ENCODE peak calls at places on chromosomes 1 and 21, in four cellular contexts. U is esophagus muscularis mucosa, M is stomach, F is tibial nerve. X is an unnamed sample.

GRCh38 chr1:25875154-25875855 is at the start of gene PAQR7:
- DNase-seq in U (no peak), F (peak), M (peak), X (peak)

GRCh38 chr1:159853417-159853816 is 9.0 kb downstream of the VSIG8 start:
- DNase-seq in U (no peak), F (no peak), M (no peak), X (no peak)

GRCh38 chr21:41235214-41235613 is 67.3 kb downstream of the BACE2 start:
- DNase-seq in F (no peak), M (no peak), U (no peak), X (no peak)

GRCh38 chr21:44761747-44762208 is 39.8 kb downstream of the UBE2G2 start:
- DNase-seq in M (no peak), U (no peak), F (no peak), X (no peak)

GRCh38 chr1:20259646-20260045 is 31.0 kb upstream of the VWA5B1 start:
- DNase-seq in F (no peak), U (no peak), M (no peak), X (no peak)

GRCh38 chr1:15413563-15414449 is 4.1 kb downstream of the EFHD2 start:
- DNase-seq in M (no peak), F (no peak), U (no peak), X (no peak)

GRCh38 chr1:227736814-227737432 is 1.7 kb downstream of the SNAP47 start:
- DNase-seq in F (no peak), U (no peak), M (no peak), X (no peak)

GRCh38 chr1:150555971-150556865 is 7.0 kb downstream of the ADAMTSL4 start:
- DNase-seq in F (no peak), U (no peak), M (no peak), X (no peak)

GRCh38 chr21:32578107-32578691 is 7.1 kb downstream of the TCP10L start:
- DNase-seq in U (no peak), M (no peak), F (no peak), X (no peak)

GRCh38 chr1:170262540-170262939 is 116.8 kb downstream of the NTMT2 start:
- DNase-seq in F (no peak), U (no peak), M (no peak), X (no peak)

GRCh38 chr1:68229927-68230812 is 2.2 kb downstream of the WLS start:
- DNase-seq in U (no peak), F (no peak), M (no peak), X (no peak)

GRCh38 chr1:218930879-218931278 is 242.8 kb upstream of the LYPLAL1 start:
- DNase-seq in U (no peak), F (no peak), M (no peak), X (no peak)

GRCh38 chr1:184691719-184692324 is 62.8 kb downstream of the EDEM3 start:
- DNase-seq in U (no peak), F (no peak), M (no peak), X (no peak)

GRCh38 chr21:37429356-37429755 is 62.8 kb downstream of the DYRK1A start:
- DNase-seq in U (no peak), F (no peak), M (no peak), X (no peak)

GRCh38 chr1:11924334-11925195 is 1.7 kb downstream of the KIAA2013 start:
- DNase-seq in U (no peak), F (no peak), M (no peak), X (peak)

GRCh38 chr1:966603-967295 is 467 bp downstream of the PLEKHN1 start:
- DNase-seq in U (no peak), M (peak), F (no peak), X (peak)

GRCh38 chr1:60281360-60281932 is 207.9 kb upstream of the C1orf87 start:
- DNase-seq in U (no peak), M (peak), F (peak), X (peak)

GRCh38 chr1:154474802-154475201 is 27.2 kb upstream of the TDRD10 start:
- DNase-seq in U (no peak), M (peak), F (peak), X (peak)

GRCh38 chr1:231734417-231734816 is 107.8 kb downstream of the DISC1 start:
- DNase-seq in U (no peak), M (no peak), F (no peak), X (no peak)

GRCh38 chr1:228454238-228454637 is 32.9 kb upstream of the RNF187 start:
- DNase-seq in F (no peak), M (no peak), U (no peak), X (no peak)

GRCh38 chr1:213683529-213683928 is 304.2 kb upstream of the PROX1 start:
- DNase-seq in M (no peak), U (no peak), F (no peak), X (no peak)

GRCh38 chr1:198167436-198167934 is 10.7 kb downstream of the NEK7 start:
- DNase-seq in U (no peak), M (no peak), F (no peak), X (no peak)

GRCh38 chr1:156371553-156372264 is 2.7 kb downstream of the RHBG start:
- DNase-seq in U (no peak), F (peak), M (no peak), X (no peak)

GRCh38 chr1:240031009-240031408 is 60.7 kb upstream of the FMN2 start:
- DNase-seq in F (no peak), M (no peak), U (no peak), X (no peak)

GRCh38 chr21:37219766-37220432 is 47.2 kb downstream of the VPS26C start:
- DNase-seq in F (no peak), U (no peak), M (no peak), X (peak)

GRCh38 chr1:34460193-34460592 is 283.5 kb downstream of the C1orf94 start:
- DNase-seq in U (no peak), F (no peak), M (peak), X (peak)

GRCh38 chr1:231317306-231318014 is 20.2 kb downstream of the EXOC8 start:
- DNase-seq in U (peak), M (no peak), F (no peak), X (no peak)

GRCh38 chr1:214473392-214473791 is 78.0 kb downstream of the PTPN14 start:
- DNase-seq in M (no peak), U (no peak), F (no peak), X (no peak)

GRCh38 chr1:56070601-56071000 is 508.8 kb downstream of the PLPP3 start:
- DNase-seq in M (no peak), U (no peak), F (no peak), X (no peak)

GRCh38 chr1:186967659-186968394 is 139.1 kb downstream of the PLA2G4A start:
- DNase-seq in U (no peak), M (no peak), F (no peak), X (no peak)

GRCh38 chr1:207670192-207670591 is 25.3 kb downstream of the CR1L start:
- DNase-seq in F (no peak), U (no peak), M (no peak), X (no peak)

GRCh38 chr1:17648457-17649145 is 106.5 kb upstream of the ACTL8 start:
- DNase-seq in U (no peak), F (no peak), M (no peak), X (no peak)

GRCh38 chr1:91135799-91136198 is 114.0 kb upstream of the ZNF644 start:
- DNase-seq in F (no peak), U (no peak), M (no peak), X (no peak)

GRCh38 chr1:168280577-168280976 is at the start of gene TBX19:
- DNase-seq in M (no peak), F (no peak), U (no peak), X (no peak)

GRCh38 chr1:226408285-226409184 is 642 bp upstream of the PARP1 start:
- DNase-seq in U (no peak), F (no peak), M (no peak), X (no peak)
- H3K4me3 ChIP-seq in U (peak), F (peak), M (peak), X (peak)

GRCh38 chr1:245684111-245684510 is 529.3 kb downstream of the KIF26B start:
- DNase-seq in U (no peak), F (no peak), M (peak), X (no peak)
- TF ChIP-seq POLR2A in U (no peak), F (no peak), M (no peak), X (no peak)

GRCh38 chr1:44033041-44033575 is 1.8 kb upstream of the SLC6A9 start:
- DNase-seq in U (no peak), M (no peak), F (no peak), X (no peak)

GRCh38 chr1:44030606-44031050 is 634 bp downstream of the SLC6A9 start:
- DNase-seq in U (no peak), F (no peak), M (no peak), X (peak)

GRCh38 chr1:44031900-44032817 is 897 bp upstream of the SLC6A9 start:
- DNase-seq in F (no peak), U (no peak), M (peak), X (peak)

GRCh38 chr1:44029911-44030605 is 1.2 kb downstream of the SLC6A9 start:
- DNase-seq in M (peak), U (peak), F (peak), X (peak)

GRCh38 chr1:44031051-44031899 is at the start of gene SLC6A9:
- DNase-seq in U (no peak), M (peak), F (no peak), X (peak)
- H3K4me3 ChIP-seq in U (peak), M (peak), F (peak), X (peak)

DNA sequence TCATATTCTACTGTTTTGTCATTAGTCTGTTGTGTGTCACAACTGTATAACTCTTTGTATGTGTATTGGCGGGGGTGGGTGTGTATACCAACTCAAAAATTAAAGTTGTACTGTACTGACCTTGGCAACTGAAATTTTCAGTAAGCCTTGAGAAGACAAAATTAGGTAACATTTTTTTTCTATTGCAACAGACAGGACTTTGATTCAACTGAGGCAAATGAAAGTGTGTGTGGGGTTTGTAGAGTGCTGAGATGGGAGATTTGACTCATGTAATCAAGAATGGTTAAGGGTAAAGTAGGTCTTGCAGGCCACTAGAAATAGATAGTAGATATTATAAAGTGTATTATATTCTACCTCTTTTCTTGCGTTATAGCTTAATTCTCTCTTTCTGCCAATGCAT is 14.6 kb upstream of the B3GALT2 start:
- DNase-seq in F (no peak), M (no peak), U (no peak), X (no peak)
- TF ChIP-seq POLR2A in F (no peak), M (no peak), U (no peak), X (no peak)

X was measured in Peyer's patch.